ENCODE peak calls at places on chromosomes 11 and 22, in six cellular contexts. B, T, H, K, O and N are unnamed samples.

GRCh38 chr22:23471698-23472097 is 108.4 kb downstream of the IGLL1 start:
- DNase-seq in B (no peak), T (no peak), H (no peak), K (no peak), O (no peak), N (no peak)

GRCh38 chr11:28743101-28743550 is 634.9 kb downstream of the METTL15 start:
- DNase-seq in B (peak), T (no peak), H (no peak), K (no peak), O (no peak), N (no peak)

GRCh38 chr11:94727766-94728165 is 40.4 kb upstream of the AMOTL1 start:
- DNase-seq in B (no peak), T (no peak), H (no peak), K (no peak), O (no peak), N (no peak)

GRCh38 chr22:36323855-36324331 is 63.9 kb downstream of the MYH9 start:
- DNase-seq in B (no peak), T (no peak), H (no peak), K (no peak), O (no peak), N (no peak)

GRCh38 chr22:21632237-21632895 is at the start of gene CCDC116:
- DNase-seq in B (no peak), T (peak), H (no peak), K (no peak), O (no peak), N (no peak)

GRCh38 chr22:32836286-32836859 is 34.9 kb downstream of the TIMP3 start:
- DNase-seq in B (peak), T (no peak), H (peak), K (no peak), O (no peak), N (peak)

GRCh38 chr11:28009383-28009782 is 98.6 kb downstream of the KIF18A start:
- DNase-seq in B (peak), T (no peak), H (peak), K (no peak), O (no peak), N (peak)

GRCh38 chr11:6568191-6568918 is 35.1 kb downstream of the RRP8 start:
- DNase-seq in B (peak), T (no peak), H (peak), K (no peak), O (peak), N (peak)

GRCh38 chr11:117419136-117419914 is 91.7 kb downstream of the CEP164 start:
- DNase-seq in B (peak), T (peak), H (peak), K (no peak), O (no peak), N (no peak)

GRCh38 chr11:105520706-105521345 is 89.0 kb upstream of the GRIA4 start:
- DNase-seq in B (no peak), T (no peak), H (no peak), K (no peak), O (no peak), N (no peak)

GRCh38 chr11:1568451-1568911 is 3.6 kb downstream of the DUSP8 start:
- DNase-seq in B (no peak), T (peak), H (no peak), K (no peak), O (no peak), N (no peak)

GRCh38 chr11:2741377-2742131 is 41.8 kb upstream of the KCNQ1OT1 start:
- DNase-seq in B (peak), T (peak), H (peak), K (no peak), O (peak), N (peak)

GRCh38 chr11:130181295-130182272 is 22.0 kb downstream of the ST14 start:
- DNase-seq in B (peak), T (no peak), H (peak), K (no peak), O (peak), N (peak)

GRCh38 chr22:42202048-42202447 is 68.4 kb downstream of the TCF20 start:
- DNase-seq in B (no peak), T (no peak), H (no peak), K (no peak), O (no peak), N (no peak)

GRCh38 chr11:35986958-35987357 is 43.1 kb downstream of the LDLRAD3 start:
- DNase-seq in B (no peak), T (no peak), H (no peak), K (no peak), O (no peak), N (no peak)

GRCh38 chr11:34758262-34758661 is 137.4 kb downstream of the EHF start:
- DNase-seq in B (no peak), T (no peak), H (no peak), K (no peak), O (no peak), N (no peak)

GRCh38 chr11:117180661-117181585 is 2.4 kb downstream of the SIDT2 start:
- DNase-seq in B (peak), T (peak), H (peak), K (no peak), O (no peak), N (peak)

GRCh38 chr22:44091021-44091721 is 67.1 kb downstream of the PARVB start:
- DNase-seq in B (peak), T (no peak), H (no peak), K (no peak), O (no peak), N (peak)

GRCh38 chr11:33770236-33770635 is 4.1 kb downstream of the FBXO3 start:
- DNase-seq in B (no peak), T (no peak), H (no peak), K (no peak), O (no peak), N (no peak)

GRCh38 chr22:32760815-32761214 is 40.7 kb upstream of the TIMP3 start:
- DNase-seq in B (no peak), T (no peak), H (no peak), K (no peak), O (no peak), N (no peak)

GRCh38 chr11:64856382-64857227 is 12.2 kb upstream of the CDC42BPG start:
- DNase-seq in B (peak), T (no peak), H (peak), K (no peak), O (peak), N (peak)

GRCh38 chr22:37556750-37557149 is 3.5 kb upstream of the CDC42EP1 start:
- DNase-seq in B (no peak), T (no peak), H (no peak), K (no peak), O (no peak), N (no peak)

GRCh38 chr11:122393209-122393850 is 262.2 kb upstream of the UBASH3B start:
- DNase-seq in B (no peak), T (no peak), H (no peak), K (no peak), O (no peak), N (no peak)

GRCh38 chr11:112756166-112756565 is 205.1 kb upstream of the NCAM1 start:
- DNase-seq in B (no peak), T (no peak), H (no peak), K (no peak), O (no peak), N (no peak)

GRCh38 chr11:90134420-90135003 is at the start of gene NAALAD2:
- DNase-seq in B (peak), T (peak), H (peak), K (no peak), O (no peak), N (peak)

GRCh38 chr22:27436591-27436990 is 365.0 kb downstream of the MN1 start:
- DNase-seq in B (no peak), T (no peak), H (no peak), K (no peak), O (no peak), N (no peak)

GRCh38 chr11:76161261-76161961 is 44.9 kb downstream of the WNT11 start:
- DNase-seq in B (peak), T (peak), H (no peak), K (no peak), O (no peak), N (no peak)

GRCh38 chr11:69262918-69263735 is 30.8 kb upstream of the MYEOV start:
- DNase-seq in B (no peak), T (no peak), H (peak), K (no peak), O (no peak), N (no peak)